ENCODE peak calls at places on chromosomes 7 and 10, in five cellular contexts. L is mucosa of gallbladder; V is cardiac muscle cell; X is HEK293T; E is stimulated activated CD4-positive, alpha-beta T cell treated with anti-CD3 and anti-CD28 coated beads, TNF-alpha, amount 100 ng/mL, for 24 hours. I is an unnamed sample.

GRCh38 chr7:73971315-73971700 is 56.7 kb upstream of the ELN start:
- DNase-seq in E (no peak), V (no peak), L (no peak), X (no peak), I (no peak)

GRCh38 chr10:62259456-62259855 is 9.2 kb downstream of the RTKN2 start:
- DNase-seq in V (no peak), E (no peak), L (no peak), X (no peak), I (no peak)

GRCh38 chr10:10418397-10418796 is 599.3 kb upstream of the CELF2 start:
- DNase-seq in X (no peak), L (no peak), V (no peak), E (no peak), I (no peak)

GRCh38 chr7:155066417-155066950 is 3.6 kb upstream of the HTR5A start:
- DNase-seq in X (no peak), V (no peak), L (no peak), E (no peak), I (peak; percentile 95)

GRCh38 chr7:112550468-112551060 is 69.8 kb downstream of the LSMEM1 start:
- DNase-seq in L (peak; percentile 27), V (peak; percentile 49), E (peak; percentile 15), X (peak; percentile 39), I (peak; percentile 70)

GRCh38 chr7:131104611-131105293 is 222.9 kb upstream of the MKLN1 start:
- DNase-seq in E (no peak), V (no peak), L (no peak), X (no peak), I (peak; percentile 69)

GRCh38 chr10:48653347-48653746 is 31.3 kb upstream of the WDFY4 start:
- DNase-seq in L (no peak), V (no peak), E (no peak), X (no peak), I (no peak)

GRCh38 chr7:12637819-12638592 is 49.4 kb upstream of the ARL4A start:
- DNase-seq in L (no peak), X (no peak), E (no peak), V (no peak), I (no peak)

GRCh38 chr10:50651808-50652207 is 28.1 kb upstream of the SGMS1 start:
- DNase-seq in L (no peak), E (no peak), V (no peak), X (no peak), I (no peak)

GRCh38 chr10:37314862-37315261 is 189.5 kb downstream of the ANKRD30A start:
- DNase-seq in L (no peak), E (no peak), X (no peak), V (no peak), I (no peak)

GRCh38 chr7:5595545-5596045 is 172.0 kb upstream of the TNRC18 start:
- DNase-seq in L (no peak), E (no peak), V (no peak), X (no peak), I (peak; percentile 93)

GRCh38 chr10:124647421-124648130 is 96.6 kb downstream of the FAM53B start:
- DNase-seq in X (no peak), L (peak; percentile 66), E (peak; percentile 34), V (no peak), I (peak; percentile 65)

GRCh38 chr10:133117688-133118071 is 30.0 kb downstream of the ADGRA1 start:
- DNase-seq in X (no peak), E (no peak), L (no peak), V (no peak), I (no peak)

GRCh38 chr7:54810401-54810800 is 51.4 kb upstream of the SEC61G start:
- DNase-seq in X (no peak), L (no peak), E (no peak), V (no peak), I (no peak)

GRCh38 chr10:95236068-95236903 is 42.2 kb downstream of the ACSM6 start:
- DNase-seq in X (no peak), V (no peak), L (no peak), E (no peak), I (peak; percentile 66)

GRCh38 chr10:109770000-109770399 is 153.3 kb downstream of the XPNPEP1 start:
- DNase-seq in X (no peak), V (no peak), L (no peak), E (no peak), I (no peak)

GRCh38 chr10:994836-995558 is 6.8 kb downstream of the GTPBP4 start:
- DNase-seq in X (no peak), L (no peak), V (no peak), E (no peak), I (no peak)

GRCh38 chr7:37408241-37408884 is 40.3 kb downstream of the ELMO1 start:
- DNase-seq in E (peak; percentile 28), L (no peak), X (no peak), V (no peak), I (no peak)

GRCh38 chr10:38047666-38048065 is 37.2 kb downstream of the ZNF33A start:
- DNase-seq in X (no peak), E (no peak), V (no peak), L (no peak), I (no peak)

GRCh38 chr10:103548581-103549348 is 55.3 kb downstream of the NEURL1 start:
- DNase-seq in X (no peak), E (no peak), L (no peak), V (no peak), I (no peak)

GRCh38 chr7:26291251-26291650 is 411 bp upstream of the SNX10 start:
- DNase-seq in L (no peak), E (no peak), V (no peak), X (no peak), I (no peak)

GRCh38 chr10:7111574-7111973 is 299.3 kb downstream of the SFMBT2 start:
- DNase-seq in L (no peak), E (no peak), V (no peak), X (no peak), I (no peak)

GRCh38 chr7:408651-409343 is 110.8 kb downstream of the PDGFA start:
- DNase-seq in E (no peak), X (no peak), V (no peak), L (no peak), I (no peak)

GRCh38 chr7:23474829-23475578 is 4.7 kb upstream of the IGF2BP3 start:
- DNase-seq in L (no peak), X (no peak), E (no peak), V (no peak), I (no peak)

GRCh38 chr7:149887311-149887710 is 13.5 kb downstream of the ATP6V0E2 start:
- DNase-seq in X (no peak), E (no peak), V (no peak), L (no peak), I (no peak)

I was measured in Daoy.